ENCODE peak calls at places on chromosomes 2 and 18, in six cellular contexts. X is endothelial cell of umbilical vein, S is tibial artery, U is choroid plexus epithelial cell, V is A549, L is hepatocyte. N is an unnamed sample.

GRCh38 chr2:120908314-120908975 is 172.8 kb downstream of the GLI2 start:
- DNase-seq in X (no peak), S (no peak), U (no peak), V (no peak), L (no peak), N (no peak)

GRCh38 chr2:190972846-190973245 is 41.1 kb downstream of the STAT1 start:
- DNase-seq in X (no peak), S (no peak), U (peak; percentile 75), V (no peak), L (no peak), N (no peak)

GRCh38 chr2:120637847-120638246 is 97.8 kb upstream of the GLI2 start:
- DNase-seq in X (no peak), S (no peak), U (no peak), V (no peak), L (no peak), N (no peak)

GRCh38 chr2:172698041-172698863 is 37.4 kb upstream of the RAPGEF4 start:
- DNase-seq in X (peak; percentile 74), S (no peak), U (peak; percentile 85), V (peak; percentile 56), L (peak; percentile 59), N (no peak)

GRCh38 chr2:70310899-70311298 is 9.0 kb upstream of the FAM136A start:
- DNase-seq in X (no peak), S (no peak), U (no peak), V (no peak), L (no peak), N (no peak)

GRCh38 chr2:129740504-129740903 is 239.0 kb upstream of the RAB6C start:
- DNase-seq in X (no peak), S (no peak), U (no peak), V (no peak), L (no peak), N (no peak)

GRCh38 chr2:96265349-96265839 is 403 bp downstream of the TMEM127 start:
- DNase-seq in X (peak; percentile 46), S (peak; percentile 52), U (no peak), V (no peak), L (peak; percentile 63), N (no peak)

GRCh38 chr18:3875376-3875775 is 425.4 kb downstream of the TGIF1 start:
- DNase-seq in X (no peak), S (no peak), U (no peak), V (no peak), L (no peak), N (no peak)

GRCh38 chr2:183490930-183491329 is 366.7 kb downstream of the NUP35 start:
- DNase-seq in X (no peak), S (no peak), U (peak; percentile 54), V (no peak), L (peak; percentile 35), N (no peak)

GRCh38 chr2:101041413-101041812 is 39.3 kb downstream of the RPL31 start:
- DNase-seq in X (no peak), S (no peak), U (no peak), V (no peak), L (no peak), N (no peak)

GRCh38 chr2:72220170-72220569 is 72.5 kb upstream of the CYP26B1 start:
- DNase-seq in X (no peak), S (no peak), U (peak; percentile 30), V (peak; percentile 68), L (no peak), N (no peak)

GRCh38 chr2:239467281-239467955 is 66.6 kb upstream of the HDAC4 start:
- DNase-seq in X (no peak), S (peak; percentile 11), U (no peak), V (no peak), L (no peak), N (no peak)

GRCh38 chr2:153543639-153544071 is 65.1 kb upstream of the RPRM start:
- DNase-seq in X (no peak), S (no peak), U (no peak), V (no peak), L (no peak), N (peak; percentile 13)
- TF ChIP-seq CTCF in X (no peak), S (no peak), U (no peak), V (no peak), L (no peak), N (no peak)

DNA sequence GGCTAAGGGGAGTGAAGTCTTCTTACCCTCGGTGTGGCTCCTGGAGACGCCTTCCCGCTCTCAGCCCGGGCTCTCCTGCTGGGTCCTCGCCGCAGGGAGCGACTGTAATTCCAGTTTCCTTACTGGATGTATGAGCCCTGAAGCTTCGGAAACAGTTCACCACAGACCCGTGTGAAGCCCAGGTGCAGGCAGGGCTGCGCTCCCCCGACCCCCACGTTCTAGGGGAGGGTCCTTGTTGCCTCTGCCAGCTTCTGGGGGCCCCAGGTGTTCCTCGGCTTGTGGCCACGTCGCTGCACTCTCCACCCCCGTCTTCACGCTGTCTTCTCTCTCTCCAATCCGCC is 5.1 kb upstream of the ASB1 start:
- DNase-seq in X (no peak), S (no peak), U (no peak), V (no peak), L (no peak), N (no peak)
- H3K4me3 ChIP-seq in X (no peak overlapping the region), S (no peak overlapping the region), U (no peak overlapping the region), V (no peak overlapping the region), L (no peak overlapping the region), N (no peak overlapping the region)

DNA sequence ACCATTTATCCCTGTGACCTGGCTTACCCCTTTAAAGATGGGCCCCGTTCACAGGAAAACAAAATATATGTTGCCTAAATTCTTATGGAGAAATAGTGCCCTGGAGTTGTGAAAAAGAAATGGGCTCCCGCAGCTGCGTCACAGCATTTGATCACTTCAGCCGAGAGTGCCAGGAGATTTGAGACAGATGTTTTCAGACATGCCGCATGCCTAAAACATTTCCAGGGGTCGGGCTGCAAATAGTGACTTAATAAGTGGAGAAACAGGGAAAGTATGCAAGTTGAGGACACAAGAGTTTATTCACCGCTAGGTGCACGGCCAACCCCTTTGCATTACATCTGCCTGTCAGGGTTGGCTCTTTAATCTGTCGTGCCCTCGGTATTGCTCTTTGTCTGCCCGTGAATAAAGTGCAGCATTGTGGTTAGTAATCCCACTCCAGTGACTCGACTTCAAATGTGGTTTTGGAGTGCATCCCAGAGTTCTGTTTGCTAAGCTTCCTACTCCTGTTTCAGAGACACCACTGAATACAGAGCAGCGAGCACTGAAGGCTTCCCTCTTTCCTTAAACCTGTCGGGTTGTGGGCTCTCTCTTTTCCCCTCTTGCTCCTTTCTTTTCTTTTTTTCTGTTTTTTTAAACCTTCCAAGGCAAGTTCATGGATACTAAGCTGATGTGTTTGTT is 187.5 kb downstream of the LTBP1 start:
- DNase-seq in X (peak; percentile 72), S (peak; percentile 75), U (peak; percentile 98), V (peak; percentile 72), L (peak; percentile 66), N (peak; percentile 50)
- TF ChIP-seq CTCF in X (no peak), S (no peak), U (no peak), V (no peak), L (no peak), N (peak; percentile 12)

GRCh38 chr2:174341995-174342571 is 7.3 kb downstream of the SP9 start:
- DNase-seq in X (no peak), S (no peak), U (no peak), V (no peak), L (peak; percentile 10), N (no peak)

GRCh38 chr2:174342600-174343342 is 8.0 kb downstream of the SP9 start:
- DNase-seq in X (peak; percentile 23), S (no peak), U (no peak), V (no peak), L (no peak), N (no peak)

GRCh38 chr2:174343638-174344455 is 9.1 kb downstream of the SP9 start:
- DNase-seq in X (no peak), S (no peak), U (no peak), V (no peak), L (no peak), N (no peak)

GRCh38 chr2:174344716-174345472 is 10.1 kb downstream of the SP9 start:
- DNase-seq in X (peak; percentile 57), S (no peak), U (peak; percentile 53), V (peak; percentile 55), L (peak; percentile 14), N (no peak)

GRCh38 chr2:174343343-174343637 is 8.5 kb downstream of the SP9 start:
- DNase-seq in X (no peak), S (no peak), U (no peak), V (no peak), L (no peak), N (no peak)
- H3K4me3 ChIP-seq in X (no peak overlapping the region), S (no peak overlapping the region), U (no peak overlapping the region), V (no peak overlapping the region), L (no peak overlapping the region), N (no peak overlapping the region)

GRCh38 chr2:202490479-202490878 is 114.4 kb downstream of the BMPR2 start:
- DNase-seq in X (no peak), S (no peak), U (no peak), V (no peak), L (no peak), N (no peak)

GRCh38 chr2:202494856-202495604 is 118.9 kb downstream of the BMPR2 start:
- DNase-seq in X (no peak), S (no peak), U (peak; percentile 9), V (no peak), L (peak; percentile 24), N (no peak)

GRCh38 chr2:202488671-202489070 is 112.5 kb downstream of the BMPR2 start:
- DNase-seq in X (no peak), S (no peak), U (peak; percentile 16), V (no peak), L (no peak), N (no peak)

GRCh38 chr2:202494300-202494699 is 118.2 kb downstream of the BMPR2 start:
- DNase-seq in X (peak; percentile 93), S (no peak), U (peak; percentile 91), V (peak; percentile 54), L (peak; percentile 82), N (no peak)

DNA sequence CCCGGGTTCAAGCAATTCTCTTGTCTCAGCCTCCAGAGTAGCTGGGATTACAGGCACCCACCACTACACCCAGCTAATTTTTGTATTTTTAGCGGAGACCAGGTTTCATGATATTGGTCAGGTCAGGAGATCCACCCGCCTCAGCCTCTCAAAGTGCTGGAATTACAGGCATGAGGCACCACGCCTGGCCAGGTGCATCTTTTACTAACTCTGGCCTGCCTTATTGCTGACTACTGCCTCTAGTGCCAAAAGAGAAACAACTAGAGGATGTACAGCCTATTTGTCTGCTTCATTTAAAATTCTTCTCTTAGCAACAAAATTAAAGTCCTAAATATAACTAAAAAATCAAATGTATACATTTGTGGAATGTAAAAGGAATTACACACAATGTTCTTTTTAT is 115.4 kb downstream of the BMPR2 start:
- DNase-seq in X (no peak), S (no peak), U (peak; percentile 14), V (no peak), L (no peak), N (no peak)
- TF ChIP-seq CTCF in X (no peak), S (no peak), U (peak; percentile 29), V (no peak), L (peak; percentile 5), N (no peak)

N was measured in epithelial cell of proximal tubule.